ENCODE peak calls at places on chromosomes 7 and 10, in seven cellular contexts. One of them, this sample, is unnamed.

GRCh38 chr7:64758151-64758550 is 36.1 kb upstream of the ZNF138 start:
- DNase-seq in AG04450: no peak
- DNase-seq in heart right ventricle: no peak
- DNase-seq in fibroblast of mammary gland: no peak
- DNase-seq in RKO: no peak
- DNase-seq in fibroblast of lung: no peak
- DNase-seq in GM06990: no peak
- DNase-seq in this sample: no peak

GRCh38 chr7:2109936-2110585 is 122.7 kb downstream of the MAD1L1 start:
- DNase-seq in AG04450: peak; percentile 61
- DNase-seq in heart right ventricle: no peak
- DNase-seq in fibroblast of mammary gland: peak; percentile 98
- DNase-seq in RKO: peak; percentile 98
- DNase-seq in fibroblast of lung: peak; percentile 93
- DNase-seq in GM06990: peak; percentile 77
- DNase-seq in this sample: peak; percentile 83

GRCh38 chr7:74575083-74575803 is 82.3 kb upstream of the GTF2I start:
- DNase-seq in AG04450: no peak
- DNase-seq in heart right ventricle: no peak
- DNase-seq in fibroblast of mammary gland: peak; percentile 41
- DNase-seq in RKO: peak; percentile 52
- DNase-seq in fibroblast of lung: no peak
- DNase-seq in GM06990: no peak
- DNase-seq in this sample: no peak

GRCh38 chr7:149772821-149773425 is 465 bp downstream of the ZNF467 start:
- DNase-seq in AG04450: no peak
- DNase-seq in heart right ventricle: no peak
- DNase-seq in fibroblast of mammary gland: no peak
- DNase-seq in RKO: no peak
- DNase-seq in fibroblast of lung: no peak
- DNase-seq in GM06990: no peak
- DNase-seq in this sample: no peak

GRCh38 chr10:62619409-62619730 is 185.2 kb upstream of the ADO start:
- DNase-seq in AG04450: no peak
- DNase-seq in heart right ventricle: no peak
- DNase-seq in fibroblast of mammary gland: no peak
- DNase-seq in RKO: no peak
- DNase-seq in fibroblast of lung: peak; percentile 14
- DNase-seq in GM06990: no peak
- DNase-seq in this sample: no peak

GRCh38 chr10:3780056-3780765 is 4.8 kb downstream of the KLF6 start:
- DNase-seq in AG04450: no peak
- DNase-seq in heart right ventricle: no peak
- DNase-seq in fibroblast of mammary gland: peak; percentile 59
- DNase-seq in RKO: peak; percentile 63
- DNase-seq in fibroblast of lung: peak; percentile 53
- DNase-seq in GM06990: no peak
- DNase-seq in this sample: no peak

GRCh38 chr7:157302314-157302711 is 34.5 kb upstream of the DNAJB6 start:
- DNase-seq in AG04450: no peak
- DNase-seq in heart right ventricle: peak; percentile 60
- DNase-seq in fibroblast of mammary gland: no peak
- DNase-seq in RKO: peak; percentile 59
- DNase-seq in fibroblast of lung: no peak
- DNase-seq in GM06990: peak; percentile 78
- DNase-seq in this sample: no peak

GRCh38 chr7:44099669-44100068 is 4.5 kb upstream of the AEBP1 start:
- DNase-seq in AG04450: no peak
- DNase-seq in heart right ventricle: no peak
- DNase-seq in fibroblast of mammary gland: no peak
- DNase-seq in RKO: no peak
- DNase-seq in fibroblast of lung: no peak
- DNase-seq in GM06990: no peak
- DNase-seq in this sample: no peak

GRCh38 chr10:34721201-34721840 is 93.8 kb downstream of the PARD3 start:
- DNase-seq in AG04450: no peak
- DNase-seq in heart right ventricle: no peak
- DNase-seq in fibroblast of mammary gland: peak; percentile 37
- DNase-seq in RKO: no peak
- DNase-seq in fibroblast of lung: peak; percentile 63
- DNase-seq in GM06990: no peak
- DNase-seq in this sample: no peak

GRCh38 chr10:121078672-121079102 is 227.5 kb downstream of the WDR11 start:
- DNase-seq in AG04450: no peak
- DNase-seq in heart right ventricle: no peak
- DNase-seq in fibroblast of mammary gland: no peak
- DNase-seq in RKO: no peak
- DNase-seq in fibroblast of lung: no peak
- DNase-seq in GM06990: no peak
- DNase-seq in this sample: no peak

GRCh38 chr10:34906021-34906965 is 91.2 kb upstream of the PARD3 start:
- DNase-seq in AG04450: no peak
- DNase-seq in heart right ventricle: no peak
- DNase-seq in fibroblast of mammary gland: no peak
- DNase-seq in RKO: no peak
- DNase-seq in fibroblast of lung: peak; percentile 67
- DNase-seq in GM06990: no peak
- DNase-seq in this sample: no peak

GRCh38 chr10:29120216-29120615 is 168.7 kb upstream of the LYZL1 start:
- DNase-seq in AG04450: peak; percentile 36
- DNase-seq in heart right ventricle: no peak
- DNase-seq in fibroblast of mammary gland: peak; percentile 63
- DNase-seq in RKO: peak; percentile 33
- DNase-seq in fibroblast of lung: peak; percentile 53
- DNase-seq in GM06990: no peak
- DNase-seq in this sample: no peak

GRCh38 chr7:132489776-132490237 is 86.5 kb downstream of the PLXNA4 start:
- DNase-seq in AG04450: no peak
- DNase-seq in heart right ventricle: no peak
- DNase-seq in fibroblast of mammary gland: no peak
- DNase-seq in RKO: no peak
- DNase-seq in fibroblast of lung: no peak
- DNase-seq in GM06990: no peak
- DNase-seq in this sample: no peak

GRCh38 chr7:42876182-42877068 is 35.4 kb downstream of the C7orf25 start:
- DNase-seq in AG04450: peak; percentile 10
- DNase-seq in heart right ventricle: no peak
- DNase-seq in fibroblast of mammary gland: peak; percentile 69
- DNase-seq in RKO: peak; percentile 64
- DNase-seq in fibroblast of lung: peak; percentile 71
- DNase-seq in GM06990: no peak
- DNase-seq in this sample: peak; percentile 67

GRCh38 chr10:12780634-12781601 is 220.6 kb downstream of the CCDC3 start:
- DNase-seq in AG04450: no peak
- DNase-seq in heart right ventricle: no peak
- DNase-seq in fibroblast of mammary gland: peak; percentile 54
- DNase-seq in RKO: no peak
- DNase-seq in fibroblast of lung: no peak
- DNase-seq in GM06990: no peak
- DNase-seq in this sample: no peak

GRCh38 chr10:5945561-5946418 is 31.6 kb downstream of the IL15RA start:
- DNase-seq in AG04450: peak; percentile 93
- DNase-seq in heart right ventricle: peak; percentile 68
- DNase-seq in fibroblast of mammary gland: peak; percentile 92
- DNase-seq in RKO: no peak
- DNase-seq in fibroblast of lung: peak; percentile 97
- DNase-seq in GM06990: no peak
- DNase-seq in this sample: no peak

GRCh38 chr10:102593074-102593803 is 51.0 kb upstream of the TRIM8 start:
- DNase-seq in AG04450: no peak
- DNase-seq in heart right ventricle: no peak
- DNase-seq in fibroblast of mammary gland: peak; percentile 73
- DNase-seq in RKO: no peak
- DNase-seq in fibroblast of lung: peak; percentile 47
- DNase-seq in GM06990: no peak
- DNase-seq in this sample: no peak

GRCh38 chr7:24722386-24723177 is 34.7 kb downstream of the GSDME start:
- DNase-seq in AG04450: no peak
- DNase-seq in heart right ventricle: no peak
- DNase-seq in fibroblast of mammary gland: peak; percentile 24
- DNase-seq in RKO: peak; percentile 55
- DNase-seq in fibroblast of lung: peak; percentile 36
- DNase-seq in GM06990: no peak
- DNase-seq in this sample: peak; percentile 16

GRCh38 chr10:86439544-86439943 is 72.9 kb upstream of the GRID1 start:
- DNase-seq in AG04450: peak; percentile 87
- DNase-seq in heart right ventricle: peak; percentile 21
- DNase-seq in fibroblast of mammary gland: peak; percentile 93
- DNase-seq in RKO: peak; percentile 18
- DNase-seq in fibroblast of lung: peak; percentile 94
- DNase-seq in GM06990: no peak
- DNase-seq in this sample: no peak

GRCh38 chr7:87001214-87001613 is 58.2 kb downstream of the ELAPOR2 start:
- DNase-seq in AG04450: no peak
- DNase-seq in heart right ventricle: no peak
- DNase-seq in fibroblast of mammary gland: peak; percentile 16
- DNase-seq in RKO: no peak
- DNase-seq in fibroblast of lung: peak; percentile 10
- DNase-seq in GM06990: no peak
- DNase-seq in this sample: no peak

GRCh38 chr7:17030559-17030958 is 148.8 kb upstream of the AGR3 start:
- DNase-seq in AG04450: no peak
- DNase-seq in heart right ventricle: no peak
- DNase-seq in fibroblast of mammary gland: no peak
- DNase-seq in RKO: no peak
- DNase-seq in fibroblast of lung: no peak
- DNase-seq in GM06990: no peak
- DNase-seq in this sample: no peak

GRCh38 chr10:33571616-33572015 is 237.1 kb upstream of the NRP1 start:
- DNase-seq in AG04450: no peak
- DNase-seq in heart right ventricle: no peak
- DNase-seq in fibroblast of mammary gland: no peak
- DNase-seq in RKO: no peak
- DNase-seq in fibroblast of lung: no peak
- DNase-seq in GM06990: no peak
- DNase-seq in this sample: no peak

GRCh38 chr7:153217032-153217431 is 457.5 kb downstream of the ACTR3B start:
- DNase-seq in AG04450: no peak
- DNase-seq in heart right ventricle: no peak
- DNase-seq in fibroblast of mammary gland: no peak
- DNase-seq in RKO: no peak
- DNase-seq in fibroblast of lung: no peak
- DNase-seq in GM06990: no peak
- DNase-seq in this sample: no peak

GRCh38 chr7:13028036-13028730 is 340.8 kb downstream of the ARL4A start:
- DNase-seq in AG04450: no peak
- DNase-seq in heart right ventricle: no peak
- DNase-seq in fibroblast of mammary gland: no peak
- DNase-seq in RKO: no peak
- DNase-seq in fibroblast of lung: no peak
- DNase-seq in GM06990: no peak
- DNase-seq in this sample: no peak

GRCh38 chr7:124722292-124722691 is 43.3 kb downstream of the GPR37 start:
- DNase-seq in AG04450: no peak
- DNase-seq in heart right ventricle: no peak
- DNase-seq in fibroblast of mammary gland: peak; percentile 6
- DNase-seq in RKO: peak; percentile 16
- DNase-seq in fibroblast of lung: peak; percentile 64
- DNase-seq in GM06990: no peak
- DNase-seq in this sample: no peak

This sample was measured in NCI-H460.